ENCODE peak calls at places on chromosomes 11 and 22, in seven cellular contexts. One of them, this sample, is unnamed.

GRCh38 chr22:31346255-31346732 is at the start of gene PATZ1:
- DNase-seq in naive thymus-derived CD4-positive, alpha-beta T cell: no peak
- DNase-seq in SJCRH30: peak; percentile 83
- DNase-seq in left lung: peak; percentile 73
- DNase-seq in heart right ventricle: peak; percentile 87
- DNase-seq in Peyer's patch: peak; percentile 89
- DNase-seq in psoas muscle: peak; percentile 86
- DNase-seq in this sample: peak; percentile 74

GRCh38 chr11:117371453-117371852 is 43.8 kb downstream of the CEP164 start:
- DNase-seq in naive thymus-derived CD4-positive, alpha-beta T cell: no peak
- DNase-seq in SJCRH30: no peak
- DNase-seq in left lung: peak; percentile 10
- DNase-seq in heart right ventricle: no peak
- DNase-seq in Peyer's patch: no peak
- DNase-seq in psoas muscle: no peak
- DNase-seq in this sample: no peak

GRCh38 chr22:37176464-37177061 is 11.5 kb downstream of the C1QTNF6 start:
- DNase-seq in naive thymus-derived CD4-positive, alpha-beta T cell: no peak
- DNase-seq in SJCRH30: no peak
- DNase-seq in left lung: peak; percentile 82
- DNase-seq in heart right ventricle: peak; percentile 83
- DNase-seq in Peyer's patch: peak; percentile 66
- DNase-seq in psoas muscle: peak; percentile 85
- DNase-seq in this sample: no peak

GRCh38 chr11:46361283-46362145 is 14.3 kb downstream of the DGKZ start:
- DNase-seq in naive thymus-derived CD4-positive, alpha-beta T cell: peak; percentile 67
- DNase-seq in SJCRH30: peak; percentile 86
- DNase-seq in left lung: peak; percentile 78
- DNase-seq in heart right ventricle: peak; percentile 87
- DNase-seq in Peyer's patch: peak; percentile 72
- DNase-seq in psoas muscle: peak; percentile 92
- DNase-seq in this sample: peak; percentile 32

GRCh38 chr22:49670610-49671330 is 156.9 kb downstream of the BRD1 start:
- DNase-seq in naive thymus-derived CD4-positive, alpha-beta T cell: peak; percentile 49
- DNase-seq in SJCRH30: peak; percentile 74
- DNase-seq in left lung: no peak
- DNase-seq in heart right ventricle: peak; percentile 11
- DNase-seq in Peyer's patch: peak; percentile 51
- DNase-seq in psoas muscle: no peak
- DNase-seq in this sample: no peak

GRCh38 chr11:64856382-64857227 is 12.2 kb upstream of the CDC42BPG start:
- DNase-seq in naive thymus-derived CD4-positive, alpha-beta T cell: peak; percentile 69
- DNase-seq in SJCRH30: peak; percentile 86
- DNase-seq in left lung: peak; percentile 85
- DNase-seq in heart right ventricle: no peak
- DNase-seq in Peyer's patch: peak; percentile 89
- DNase-seq in psoas muscle: peak; percentile 94
- DNase-seq in this sample: no peak

GRCh38 chr11:124277809-124278208 is 21.6 kb downstream of the OR8G5 start:
- DNase-seq in naive thymus-derived CD4-positive, alpha-beta T cell: no peak
- DNase-seq in SJCRH30: no peak
- DNase-seq in left lung: no peak
- DNase-seq in heart right ventricle: no peak
- DNase-seq in Peyer's patch: no peak
- DNase-seq in psoas muscle: no peak
- DNase-seq in this sample: no peak

GRCh38 chr11:2530855-2531200 is 86.0 kb downstream of the KCNQ1 start:
- DNase-seq in naive thymus-derived CD4-positive, alpha-beta T cell: no peak
- DNase-seq in SJCRH30: no peak
- DNase-seq in left lung: peak; percentile 27
- DNase-seq in heart right ventricle: no peak
- DNase-seq in Peyer's patch: peak; percentile 44
- DNase-seq in psoas muscle: peak; percentile 42
- DNase-seq in this sample: no peak

GRCh38 chr11:65528819-65529350 is 4.0 kb downstream of the SCYL1 start:
- DNase-seq in naive thymus-derived CD4-positive, alpha-beta T cell: no peak
- DNase-seq in SJCRH30: no peak
- DNase-seq in left lung: no peak
- DNase-seq in heart right ventricle: no peak
- DNase-seq in Peyer's patch: no peak
- DNase-seq in psoas muscle: peak; percentile 39
- DNase-seq in this sample: no peak

GRCh38 chr11:69707156-69707555 is 3.3 kb upstream of the FGF19 start:
- DNase-seq in naive thymus-derived CD4-positive, alpha-beta T cell: no peak
- DNase-seq in SJCRH30: no peak
- DNase-seq in left lung: no peak
- DNase-seq in heart right ventricle: no peak
- DNase-seq in Peyer's patch: no peak
- DNase-seq in psoas muscle: no peak
- DNase-seq in this sample: no peak

GRCh38 chr11:117600976-117601708 is 195.9 kb downstream of the DSCAML1 start:
- DNase-seq in naive thymus-derived CD4-positive, alpha-beta T cell: no peak
- DNase-seq in SJCRH30: no peak
- DNase-seq in left lung: no peak
- DNase-seq in heart right ventricle: no peak
- DNase-seq in Peyer's patch: no peak
- DNase-seq in psoas muscle: no peak
- DNase-seq in this sample: no peak

GRCh38 chr11:35157814-35158213 is 18.8 kb downstream of the CD44 start:
- DNase-seq in naive thymus-derived CD4-positive, alpha-beta T cell: no peak
- DNase-seq in SJCRH30: no peak
- DNase-seq in left lung: no peak
- DNase-seq in heart right ventricle: no peak
- DNase-seq in Peyer's patch: no peak
- DNase-seq in psoas muscle: no peak
- DNase-seq in this sample: no peak

GRCh38 chr11:127651888-127652221 is 651.3 kb upstream of the KIRREL3 start:
- DNase-seq in naive thymus-derived CD4-positive, alpha-beta T cell: no peak
- DNase-seq in SJCRH30: no peak
- DNase-seq in left lung: no peak
- DNase-seq in heart right ventricle: no peak
- DNase-seq in Peyer's patch: no peak
- DNase-seq in psoas muscle: no peak
- DNase-seq in this sample: no peak

GRCh38 chr11:36257351-36257750 is 31.9 kb downstream of the COMMD9 start:
- DNase-seq in naive thymus-derived CD4-positive, alpha-beta T cell: no peak
- DNase-seq in SJCRH30: no peak
- DNase-seq in left lung: no peak
- DNase-seq in heart right ventricle: no peak
- DNase-seq in Peyer's patch: no peak
- DNase-seq in psoas muscle: no peak
- DNase-seq in this sample: no peak

GRCh38 chr11:108923413-108923812 is 258.5 kb downstream of the DDX10 start:
- DNase-seq in naive thymus-derived CD4-positive, alpha-beta T cell: no peak
- DNase-seq in SJCRH30: no peak
- DNase-seq in left lung: no peak
- DNase-seq in heart right ventricle: no peak
- DNase-seq in Peyer's patch: no peak
- DNase-seq in psoas muscle: no peak
- DNase-seq in this sample: no peak

GRCh38 chr11:111778047-111778558 is 11.9 kb upstream of the PPP2R1B start:
- DNase-seq in naive thymus-derived CD4-positive, alpha-beta T cell: no peak
- DNase-seq in SJCRH30: no peak
- DNase-seq in left lung: no peak
- DNase-seq in heart right ventricle: no peak
- DNase-seq in Peyer's patch: no peak
- DNase-seq in psoas muscle: no peak
- DNase-seq in this sample: no peak

GRCh38 chr22:17514092-17514491 is 49.2 kb upstream of the SLC25A18 start:
- DNase-seq in naive thymus-derived CD4-positive, alpha-beta T cell: no peak
- DNase-seq in SJCRH30: no peak
- DNase-seq in left lung: no peak
- DNase-seq in heart right ventricle: peak; percentile 23
- DNase-seq in Peyer's patch: no peak
- DNase-seq in psoas muscle: no peak
- DNase-seq in this sample: no peak
- H3K27ac ChIP-seq in naive thymus-derived CD4-positive, alpha-beta T cell: no peak overlapping the region
- H3K27ac ChIP-seq in SJCRH30: no peak overlapping the region
- H3K27ac ChIP-seq in left lung: no peak overlapping the region
- H3K27ac ChIP-seq in heart right ventricle: peak overlapping the region; percentile 4
- H3K27ac ChIP-seq in Peyer's patch: no peak overlapping the region
- H3K27ac ChIP-seq in psoas muscle: no peak overlapping the region
- H3K27ac ChIP-seq in this sample: no peak overlapping the region

GRCh38 chr22:48551061-48551460 is 1276.6 kb downstream of the BRD1 start:
- DNase-seq in naive thymus-derived CD4-positive, alpha-beta T cell: no peak
- DNase-seq in SJCRH30: no peak
- DNase-seq in left lung: no peak
- DNase-seq in heart right ventricle: no peak
- DNase-seq in Peyer's patch: no peak
- DNase-seq in psoas muscle: no peak
- DNase-seq in this sample: no peak

GRCh38 chr22:48548391-48548790 is 1279.3 kb downstream of the BRD1 start:
- DNase-seq in naive thymus-derived CD4-positive, alpha-beta T cell: no peak
- DNase-seq in SJCRH30: no peak
- DNase-seq in left lung: no peak
- DNase-seq in heart right ventricle: no peak
- DNase-seq in Peyer's patch: no peak
- DNase-seq in psoas muscle: no peak
- DNase-seq in this sample: no peak

GRCh38 chr22:48545976-48546375 is 1281.7 kb downstream of the BRD1 start:
- DNase-seq in naive thymus-derived CD4-positive, alpha-beta T cell: no peak
- DNase-seq in SJCRH30: no peak
- DNase-seq in left lung: no peak
- DNase-seq in heart right ventricle: no peak
- DNase-seq in Peyer's patch: no peak
- DNase-seq in psoas muscle: no peak
- DNase-seq in this sample: no peak

GRCh38 chr22:48546653-48547424 is 1280.8 kb downstream of the BRD1 start:
- DNase-seq in naive thymus-derived CD4-positive, alpha-beta T cell: no peak
- DNase-seq in SJCRH30: no peak
- DNase-seq in left lung: no peak
- DNase-seq in heart right ventricle: no peak
- DNase-seq in Peyer's patch: no peak
- DNase-seq in psoas muscle: no peak
- DNase-seq in this sample: no peak

DNA sequence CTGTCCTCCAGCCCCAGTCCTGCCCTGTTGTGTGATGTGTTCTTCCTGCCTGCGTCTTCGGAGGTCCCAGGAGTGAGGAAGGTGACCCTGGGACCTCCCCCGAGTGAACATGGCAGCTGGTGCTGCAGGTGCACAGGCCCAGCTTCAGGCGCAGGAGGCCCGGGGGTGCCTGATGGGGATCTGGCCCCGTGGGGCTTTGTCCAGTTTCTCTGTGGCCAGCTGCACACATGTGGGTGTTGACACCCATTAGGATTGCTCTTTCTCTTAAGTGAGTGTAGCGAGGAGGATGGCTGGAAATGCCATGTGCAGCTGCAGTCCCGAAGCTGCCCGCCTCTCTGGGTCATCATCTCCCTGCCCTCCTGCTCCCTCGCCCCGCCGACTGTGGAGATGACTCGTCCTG is 1279.7 kb downstream of the BRD1 start:
- DNase-seq in naive thymus-derived CD4-positive, alpha-beta T cell: no peak
- DNase-seq in SJCRH30: no peak
- DNase-seq in left lung: no peak
- DNase-seq in heart right ventricle: no peak
- DNase-seq in Peyer's patch: no peak
- DNase-seq in psoas muscle: no peak
- DNase-seq in this sample: no peak
- H3K4me3 ChIP-seq in naive thymus-derived CD4-positive, alpha-beta T cell: no peak overlapping the region
- H3K4me3 ChIP-seq in SJCRH30: no peak overlapping the region
- H3K4me3 ChIP-seq in left lung: no peak overlapping the region
- H3K4me3 ChIP-seq in heart right ventricle: no peak overlapping the region
- H3K4me3 ChIP-seq in Peyer's patch: no peak overlapping the region
- H3K4me3 ChIP-seq in psoas muscle: no peak overlapping the region
- H3K4me3 ChIP-seq in this sample: no peak overlapping the region

GRCh38 chr11:68226421-68226820 is 13.3 kb upstream of the KMT5B start:
- DNase-seq in naive thymus-derived CD4-positive, alpha-beta T cell: no peak
- DNase-seq in SJCRH30: no peak
- DNase-seq in left lung: no peak
- DNase-seq in heart right ventricle: no peak
- DNase-seq in Peyer's patch: no peak
- DNase-seq in psoas muscle: no peak
- DNase-seq in this sample: no peak

GRCh38 chr11:68224606-68225005 is 11.5 kb upstream of the KMT5B start:
- DNase-seq in naive thymus-derived CD4-positive, alpha-beta T cell: no peak
- DNase-seq in SJCRH30: no peak
- DNase-seq in left lung: no peak
- DNase-seq in heart right ventricle: no peak
- DNase-seq in Peyer's patch: no peak
- DNase-seq in psoas muscle: no peak
- DNase-seq in this sample: no peak

GRCh38 chr11:68231598-68231997 is 18.5 kb upstream of the KMT5B start:
- DNase-seq in naive thymus-derived CD4-positive, alpha-beta T cell: no peak
- DNase-seq in SJCRH30: no peak
- DNase-seq in left lung: no peak
- DNase-seq in heart right ventricle: no peak
- DNase-seq in Peyer's patch: no peak
- DNase-seq in psoas muscle: no peak
- DNase-seq in this sample: no peak

DNA sequence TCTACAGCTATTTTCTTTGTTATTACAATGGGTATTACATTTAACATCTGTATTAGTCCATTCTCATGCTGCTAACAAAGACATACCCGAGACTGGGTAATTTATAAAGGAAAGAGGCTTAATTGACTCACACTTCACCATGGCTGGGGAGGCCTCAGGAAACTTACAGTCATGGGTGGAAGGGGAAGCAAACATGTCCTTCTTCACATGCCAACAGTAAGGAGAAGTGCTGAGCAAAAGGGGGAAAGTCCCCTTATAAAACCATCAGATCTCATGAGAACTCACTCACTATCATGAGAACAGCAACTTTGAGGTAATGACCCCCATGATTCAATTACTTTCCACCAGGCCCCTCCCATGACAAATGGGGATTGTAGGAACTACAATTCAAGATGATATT is 16.5 kb upstream of the KMT5B start:
- DNase-seq in naive thymus-derived CD4-positive, alpha-beta T cell: no peak
- DNase-seq in SJCRH30: no peak
- DNase-seq in left lung: no peak
- DNase-seq in heart right ventricle: no peak
- DNase-seq in Peyer's patch: no peak
- DNase-seq in psoas muscle: no peak
- DNase-seq in this sample: no peak
- H3K27ac ChIP-seq in naive thymus-derived CD4-positive, alpha-beta T cell: no peak overlapping the region
- H3K27ac ChIP-seq in SJCRH30: no peak overlapping the region
- H3K27ac ChIP-seq in left lung: no peak overlapping the region
- H3K27ac ChIP-seq in heart right ventricle: no peak overlapping the region
- H3K27ac ChIP-seq in Peyer's patch: no peak overlapping the region
- H3K27ac ChIP-seq in psoas muscle: no peak overlapping the region
- H3K27ac ChIP-seq in this sample: no peak overlapping the region

DNA sequence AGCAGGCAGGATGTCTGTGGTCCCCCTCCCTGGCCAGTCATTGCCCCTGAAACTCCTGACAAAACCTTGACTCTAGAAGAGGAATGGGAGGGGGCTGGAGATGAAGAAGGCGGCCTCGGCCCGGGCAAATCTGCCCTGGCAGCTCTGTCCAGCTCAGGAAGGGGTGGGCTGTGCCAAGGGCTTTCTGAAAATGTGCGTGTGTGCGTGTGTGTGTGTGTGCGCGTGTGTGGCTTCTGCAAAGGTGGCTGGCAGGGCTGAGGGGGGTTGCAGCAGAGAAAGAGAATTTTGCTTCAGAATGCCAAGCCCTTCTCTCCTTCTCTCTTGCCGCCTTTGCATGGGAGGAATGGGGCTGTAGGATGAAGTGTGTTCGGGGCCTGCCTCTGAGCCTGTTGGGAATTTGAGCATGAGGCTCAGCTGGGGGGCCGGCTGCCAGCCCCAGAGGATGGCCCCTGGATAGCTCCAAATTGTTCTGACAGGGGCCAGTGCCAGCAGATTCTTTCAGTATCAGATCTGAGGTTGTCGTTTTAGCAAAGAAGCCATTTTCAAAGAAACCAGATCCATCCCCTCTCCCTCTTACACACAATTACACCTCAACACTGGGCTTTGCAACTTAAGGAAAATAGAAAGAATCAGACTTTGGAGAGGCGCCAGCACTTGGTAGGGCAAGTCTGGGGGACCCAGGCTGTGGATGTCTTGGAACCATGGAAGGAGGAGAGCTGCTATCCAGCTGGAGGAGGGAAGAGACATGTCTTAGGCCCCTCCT is 3.5 kb downstream of the TIMP3 start:
- DNase-seq in naive thymus-derived CD4-positive, alpha-beta T cell: no peak
- DNase-seq in SJCRH30: no peak
- DNase-seq in left lung: no peak
- DNase-seq in heart right ventricle: no peak
- DNase-seq in Peyer's patch: no peak
- DNase-seq in psoas muscle: no peak
- DNase-seq in this sample: no peak
- H3K4me3 ChIP-seq in naive thymus-derived CD4-positive, alpha-beta T cell: no peak overlapping the region
- H3K4me3 ChIP-seq in SJCRH30: no peak overlapping the region
- H3K4me3 ChIP-seq in left lung: peak overlapping the region; percentile 56
- H3K4me3 ChIP-seq in heart right ventricle: peak overlapping the region; percentile 97
- H3K4me3 ChIP-seq in Peyer's patch: no peak overlapping the region
- H3K4me3 ChIP-seq in psoas muscle: peak overlapping the region; percentile 78
- H3K4me3 ChIP-seq in this sample: no peak overlapping the region

This sample was measured in effector memory CD4-positive, alpha-beta T cell.